ENCODE peak calls at places on chromosomes 11 and 22, in nine cellular contexts. One of them, this sample, is unnamed.

GRCh38 chr11:96337541-96338530 is 5.2 kb downstream of the MAML2 start:
- DNase-seq in AG10803: peak
- DNase-seq in lower lobe of right lung: no peak
- DNase-seq in A549: no peak
- DNase-seq in fibroblast of lung: peak
- DNase-seq in choroid plexus epithelial cell: peak
- DNase-seq in thyroid gland: no peak
- DNase-seq in foreskin fibroblast: no peak
- DNase-seq in left ventricle myocardium inferior: peak
- DNase-seq in this sample: peak

GRCh38 chr22:27844256-27844655 is 42.7 kb upstream of the MN1 start:
- DNase-seq in left ventricle myocardium inferior: no peak
- DNase-seq in A549: no peak
- DNase-seq in AG10803: no peak
- DNase-seq in fibroblast of lung: no peak
- DNase-seq in thyroid gland: no peak
- DNase-seq in choroid plexus epithelial cell: no peak
- DNase-seq in foreskin fibroblast: no peak
- DNase-seq in lower lobe of right lung: no peak
- DNase-seq in this sample: no peak

GRCh38 chr11:61106296-61106695 is 4.0 kb downstream of the CD5 start:
- DNase-seq in lower lobe of right lung: no peak
- DNase-seq in fibroblast of lung: no peak
- DNase-seq in foreskin fibroblast: no peak
- DNase-seq in choroid plexus epithelial cell: no peak
- DNase-seq in thyroid gland: no peak
- DNase-seq in left ventricle myocardium inferior: no peak
- DNase-seq in A549: no peak
- DNase-seq in AG10803: no peak
- DNase-seq in this sample: no peak

GRCh38 chr11:127670372-127670771 is 669.8 kb upstream of the KIRREL3 start:
- DNase-seq in choroid plexus epithelial cell: no peak
- DNase-seq in foreskin fibroblast: no peak
- DNase-seq in thyroid gland: no peak
- DNase-seq in lower lobe of right lung: no peak
- DNase-seq in fibroblast of lung: no peak
- DNase-seq in left ventricle myocardium inferior: no peak
- DNase-seq in AG10803: no peak
- DNase-seq in A549: no peak
- DNase-seq in this sample: no peak

GRCh38 chr11:693415-693831 is 1.6 kb downstream of the DEAF1 start:
- DNase-seq in foreskin fibroblast: no peak
- DNase-seq in A549: no peak
- DNase-seq in lower lobe of right lung: no peak
- DNase-seq in thyroid gland: peak
- DNase-seq in AG10803: peak
- DNase-seq in left ventricle myocardium inferior: no peak
- DNase-seq in fibroblast of lung: no peak
- DNase-seq in choroid plexus epithelial cell: peak
- DNase-seq in this sample: no peak

GRCh38 chr11:123216249-123216648 is 21.2 kb upstream of the CLMP start:
- DNase-seq in left ventricle myocardium inferior: no peak
- DNase-seq in fibroblast of lung: no peak
- DNase-seq in choroid plexus epithelial cell: no peak
- DNase-seq in lower lobe of right lung: no peak
- DNase-seq in AG10803: no peak
- DNase-seq in foreskin fibroblast: no peak
- DNase-seq in thyroid gland: no peak
- DNase-seq in A549: no peak
- DNase-seq in this sample: no peak

GRCh38 chr11:70766901-70767300 is 368.6 kb downstream of the CTTN start:
- DNase-seq in foreskin fibroblast: no peak
- DNase-seq in left ventricle myocardium inferior: no peak
- DNase-seq in A549: no peak
- DNase-seq in choroid plexus epithelial cell: no peak
- DNase-seq in lower lobe of right lung: no peak
- DNase-seq in thyroid gland: no peak
- DNase-seq in fibroblast of lung: no peak
- DNase-seq in AG10803: no peak
- DNase-seq in this sample: no peak

GRCh38 chr11:108069947-108070346 is 51.4 kb upstream of the ACAT1 start:
- DNase-seq in thyroid gland: no peak
- DNase-seq in lower lobe of right lung: no peak
- DNase-seq in foreskin fibroblast: peak
- DNase-seq in left ventricle myocardium inferior: no peak
- DNase-seq in A549: no peak
- DNase-seq in fibroblast of lung: peak
- DNase-seq in choroid plexus epithelial cell: peak
- DNase-seq in AG10803: peak
- DNase-seq in this sample: peak

GRCh38 chr11:2783536-2784082 is 83.8 kb upstream of the KCNQ1OT1 start:
- DNase-seq in foreskin fibroblast: no peak
- DNase-seq in A549: no peak
- DNase-seq in fibroblast of lung: peak
- DNase-seq in lower lobe of right lung: no peak
- DNase-seq in choroid plexus epithelial cell: no peak
- DNase-seq in left ventricle myocardium inferior: no peak
- DNase-seq in thyroid gland: no peak
- DNase-seq in AG10803: no peak
- DNase-seq in this sample: no peak

GRCh38 chr11:72787262-72788104 is 6.4 kb downstream of the STARD10 start:
- DNase-seq in AG10803: no peak
- DNase-seq in left ventricle myocardium inferior: no peak
- DNase-seq in fibroblast of lung: no peak
- DNase-seq in foreskin fibroblast: no peak
- DNase-seq in thyroid gland: peak
- DNase-seq in lower lobe of right lung: no peak
- DNase-seq in choroid plexus epithelial cell: no peak
- DNase-seq in A549: peak
- DNase-seq in this sample: no peak

GRCh38 chr22:21028277-21029251 is 3.8 kb downstream of the SLC7A4 start:
- DNase-seq in foreskin fibroblast: no peak
- DNase-seq in left ventricle myocardium inferior: no peak
- DNase-seq in choroid plexus epithelial cell: no peak
- DNase-seq in fibroblast of lung: no peak
- DNase-seq in lower lobe of right lung: no peak
- DNase-seq in AG10803: no peak
- DNase-seq in thyroid gland: no peak
- DNase-seq in A549: no peak
- DNase-seq in this sample: no peak

GRCh38 chr11:11155962-11156815 is 196.9 kb downstream of the CSNK2A3 start:
- DNase-seq in thyroid gland: no peak
- DNase-seq in foreskin fibroblast: no peak
- DNase-seq in left ventricle myocardium inferior: no peak
- DNase-seq in lower lobe of right lung: no peak
- DNase-seq in choroid plexus epithelial cell: no peak
- DNase-seq in A549: peak
- DNase-seq in AG10803: no peak
- DNase-seq in fibroblast of lung: no peak
- DNase-seq in this sample: no peak

GRCh38 chr11:122306776-122307479 is 190.9 kb upstream of the BLID start:
- DNase-seq in foreskin fibroblast: no peak
- DNase-seq in left ventricle myocardium inferior: no peak
- DNase-seq in A549: no peak
- DNase-seq in lower lobe of right lung: no peak
- DNase-seq in AG10803: no peak
- DNase-seq in choroid plexus epithelial cell: no peak
- DNase-seq in fibroblast of lung: no peak
- DNase-seq in thyroid gland: no peak
- DNase-seq in this sample: no peak

GRCh38 chr22:39808087-39808486 is 85.5 kb downstream of the ENTHD1 start:
- DNase-seq in choroid plexus epithelial cell: peak
- DNase-seq in AG10803: no peak
- DNase-seq in thyroid gland: no peak
- DNase-seq in A549: peak
- DNase-seq in foreskin fibroblast: peak
- DNase-seq in fibroblast of lung: no peak
- DNase-seq in lower lobe of right lung: no peak
- DNase-seq in left ventricle myocardium inferior: no peak
- DNase-seq in this sample: peak
- TF ChIP-seq CTCF in choroid plexus epithelial cell: peak
- TF ChIP-seq CTCF in AG10803: peak
- TF ChIP-seq CTCF in thyroid gland: no peak
- TF ChIP-seq CTCF in A549: no peak
- TF ChIP-seq CTCF in foreskin fibroblast: peak
- TF ChIP-seq CTCF in fibroblast of lung: peak
- TF ChIP-seq CTCF in lower lobe of right lung: peak
- TF ChIP-seq CTCF in left ventricle myocardium inferior: peak
- TF ChIP-seq CTCF in this sample: peak

GRCh38 chr22:49963647-49964026 is 3.1 kb downstream of the PIM3 start:
- DNase-seq in lower lobe of right lung: peak
- DNase-seq in A549: no peak
- DNase-seq in AG10803: no peak
- DNase-seq in foreskin fibroblast: no peak
- DNase-seq in fibroblast of lung: no peak
- DNase-seq in thyroid gland: no peak
- DNase-seq in left ventricle myocardium inferior: peak
- DNase-seq in choroid plexus epithelial cell: no peak
- DNase-seq in this sample: no peak
- H3K4me3 ChIP-seq in lower lobe of right lung: peak
- H3K4me3 ChIP-seq in A549: no peak
- H3K4me3 ChIP-seq in AG10803: no peak
- H3K4me3 ChIP-seq in foreskin fibroblast: peak
- H3K4me3 ChIP-seq in fibroblast of lung: no peak
- H3K4me3 ChIP-seq in thyroid gland: no peak
- H3K4me3 ChIP-seq in left ventricle myocardium inferior: peak
- H3K4me3 ChIP-seq in choroid plexus epithelial cell: peak
- H3K4me3 ChIP-seq in this sample: peak

DNA sequence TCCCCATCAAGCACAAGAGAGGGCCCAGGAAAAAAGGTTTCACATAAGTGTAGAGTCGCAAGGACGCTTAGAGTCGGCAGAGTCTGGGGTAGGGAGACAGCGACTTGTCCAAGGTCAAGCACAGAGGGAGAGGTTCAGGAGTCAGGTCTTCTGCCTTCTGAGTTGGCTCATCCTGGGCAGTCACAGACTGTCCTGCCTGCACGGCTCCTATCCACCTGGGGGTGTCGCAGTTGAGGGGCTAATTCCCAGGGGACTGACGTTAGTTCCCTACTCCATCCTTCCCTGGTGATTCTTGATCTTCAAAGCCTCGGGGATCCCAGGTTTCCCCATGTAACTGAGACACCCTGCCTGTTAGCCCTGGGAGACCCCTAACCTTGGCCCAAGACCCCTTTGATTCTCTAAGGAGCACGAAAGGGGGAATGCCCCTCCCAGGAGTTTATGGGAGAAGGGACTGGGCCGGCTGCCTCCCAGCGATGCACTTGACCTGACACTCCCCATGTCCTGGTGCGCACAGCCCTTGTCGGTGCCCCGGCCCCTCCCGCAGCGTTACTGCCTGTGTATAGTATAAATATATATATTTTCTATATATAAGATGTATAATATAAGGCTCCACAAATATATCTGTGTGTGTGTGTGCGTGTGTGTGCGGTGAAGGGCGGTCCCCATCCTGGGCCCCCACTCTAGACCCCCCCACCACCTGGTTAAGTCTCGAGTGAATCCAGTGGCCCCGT is 14.7 kb upstream of the TAB1 start:
- DNase-seq in fibroblast of lung: no peak
- DNase-seq in A549: peak
- DNase-seq in lower lobe of right lung: no peak
- DNase-seq in left ventricle myocardium inferior: no peak
- DNase-seq in choroid plexus epithelial cell: peak
- DNase-seq in foreskin fibroblast: no peak
- DNase-seq in thyroid gland: peak
- DNase-seq in AG10803: no peak
- DNase-seq in this sample: peak
- TF ChIP-seq CTCF in fibroblast of lung: peak
- TF ChIP-seq CTCF in A549: peak
- TF ChIP-seq CTCF in lower lobe of right lung: no peak
- TF ChIP-seq CTCF in left ventricle myocardium inferior: peak
- TF ChIP-seq CTCF in choroid plexus epithelial cell: peak
- TF ChIP-seq CTCF in foreskin fibroblast: peak
- TF ChIP-seq CTCF in thyroid gland: no peak
- TF ChIP-seq CTCF in AG10803: peak
- TF ChIP-seq CTCF in this sample: peak

GRCh38 chr22:17117890-17118289 is 3.3 kb downstream of the TMEM121B start:
- DNase-seq in thyroid gland: no peak
- DNase-seq in left ventricle myocardium inferior: no peak
- DNase-seq in lower lobe of right lung: no peak
- DNase-seq in fibroblast of lung: no peak
- DNase-seq in foreskin fibroblast: no peak
- DNase-seq in AG10803: no peak
- DNase-seq in choroid plexus epithelial cell: no peak
- DNase-seq in A549: no peak
- DNase-seq in this sample: no peak
- H3K4me3 ChIP-seq in thyroid gland: no peak
- H3K4me3 ChIP-seq in left ventricle myocardium inferior: no peak
- H3K4me3 ChIP-seq in lower lobe of right lung: no peak
- H3K4me3 ChIP-seq in fibroblast of lung: no peak
- H3K4me3 ChIP-seq in foreskin fibroblast: no peak
- H3K4me3 ChIP-seq in AG10803: no peak
- H3K4me3 ChIP-seq in choroid plexus epithelial cell: no peak
- H3K4me3 ChIP-seq in A549: no peak
- H3K4me3 ChIP-seq in this sample: no peak

DNA sequence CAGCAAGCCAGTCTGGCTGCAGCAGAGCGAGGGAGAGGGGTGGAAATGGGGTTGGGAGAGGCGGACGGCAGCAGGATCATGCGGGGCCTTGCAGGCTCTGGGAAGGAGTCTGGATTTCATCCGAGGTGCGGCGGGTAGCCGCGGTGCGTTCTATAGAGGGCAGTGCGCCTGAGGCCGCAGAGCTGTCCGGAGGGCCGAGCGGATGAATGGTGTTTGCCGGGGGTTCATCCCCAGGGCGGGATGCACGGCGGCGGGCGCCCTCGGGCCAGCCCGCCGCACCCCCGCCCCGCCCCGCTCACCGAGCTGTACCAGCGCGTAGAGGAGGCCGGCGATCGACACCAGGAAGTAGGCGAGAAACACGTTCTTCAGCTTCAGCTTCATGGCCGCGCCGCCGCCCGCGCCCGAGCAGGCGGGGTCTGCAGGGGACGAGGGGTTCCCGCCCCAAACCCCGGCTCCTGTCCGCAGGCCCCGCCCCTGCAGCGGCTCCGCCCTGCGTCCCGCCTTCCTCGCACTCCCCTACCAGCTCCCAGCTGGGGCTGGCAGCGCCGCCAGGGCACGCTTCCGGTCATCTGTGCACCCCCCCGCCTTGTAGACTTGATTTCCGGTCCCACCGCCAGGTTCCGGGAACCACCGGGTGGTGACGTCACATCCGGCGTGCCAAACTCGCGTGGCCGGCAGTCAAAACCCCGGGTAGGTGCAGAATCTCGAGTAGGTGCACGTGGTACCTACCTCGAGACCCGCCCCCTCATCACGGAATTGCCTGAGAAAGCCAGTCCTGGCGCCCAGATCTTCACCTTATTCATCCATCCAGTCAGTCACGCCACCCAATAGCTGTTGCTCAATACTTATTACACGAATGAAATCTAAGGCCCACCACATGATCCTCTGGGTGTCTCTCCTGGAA is at the start of gene B3GAT3:
- DNase-seq in foreskin fibroblast: peak
- DNase-seq in A549: peak
- DNase-seq in left ventricle myocardium inferior: peak
- DNase-seq in choroid plexus epithelial cell: peak
- DNase-seq in thyroid gland: peak
- DNase-seq in AG10803: peak
- DNase-seq in lower lobe of right lung: peak
- DNase-seq in fibroblast of lung: peak
- DNase-seq in this sample: peak
- TF ChIP-seq CTCF in foreskin fibroblast: no peak
- TF ChIP-seq CTCF in A549: peak
- TF ChIP-seq CTCF in left ventricle myocardium inferior: peak
- TF ChIP-seq CTCF in choroid plexus epithelial cell: no peak
- TF ChIP-seq CTCF in thyroid gland: no peak
- TF ChIP-seq CTCF in AG10803: no peak
- TF ChIP-seq CTCF in lower lobe of right lung: no peak
- TF ChIP-seq CTCF in fibroblast of lung: no peak
- TF ChIP-seq CTCF in this sample: no peak